ENCODE peak calls at places on chromosomes 7 and 10, in ten cellular contexts. E is cardiac muscle cell, Y is fibroblast of pulmonary artery, G is AG04450, N is ovary, K is AG09319, M is Peyer's patch, L is endothelial cell, J is Panc1, Z is dorsolateral prefrontal cortex. U is an unnamed sample.

GRCh38 chr7:76224695-76225094 is 23.0 kb downstream of the SRRM3 start:
- DNase-seq in E (no peak), Y (no peak), G (no peak), N (no peak), K (no peak), M (no peak), L (no peak), J (no peak), Z (no peak), U (no peak)

GRCh38 chr10:29344073-29344820 is 55.4 kb downstream of the LYZL1 start:
- DNase-seq in E (peak), Y (peak), G (no peak), N (no peak), K (peak), M (no peak), L (no peak), J (no peak), Z (no peak), U (no peak)

GRCh38 chr7:112081778-112082177 is 124.4 kb downstream of the DOCK4 start:
- DNase-seq in E (no peak), Y (no peak), G (no peak), N (no peak), K (no peak), M (no peak), L (no peak), J (no peak), Z (no peak), U (no peak)

GRCh38 chr10:36492590-36493510 is 632.5 kb upstream of the ANKRD30A start:
- DNase-seq in E (peak), Y (peak), G (no peak), N (no peak), K (no peak), M (no peak), L (no peak), J (no peak), Z (no peak), U (no peak)

GRCh38 chr10:63504145-63504881 is 16.9 kb upstream of the REEP3 start:
- DNase-seq in E (no peak), Y (no peak), G (no peak), N (no peak), K (no peak), M (no peak), L (no peak), J (no peak), Z (no peak), U (no peak)

GRCh38 chr7:26397786-26398435 is 106.2 kb downstream of the SNX10 start:
- DNase-seq in E (no peak), Y (peak), G (no peak), N (peak), K (no peak), M (peak), L (peak), J (no peak), Z (no peak), U (no peak)

GRCh38 chr7:131605280-131605878 is 49.0 kb upstream of the PODXL start:
- DNase-seq in E (peak), Y (no peak), G (no peak), N (no peak), K (no peak), M (no peak), L (no peak), J (no peak), Z (no peak), U (no peak)

GRCh38 chr10:317219-317868 is 182.1 kb downstream of the ZMYND11 start:
- DNase-seq in E (peak), Y (peak), G (peak), N (no peak), K (peak), M (no peak), L (no peak), J (no peak), Z (no peak), U (no peak)

GRCh38 chr10:96896884-96897589 is 64.9 kb downstream of the LCOR start:
- DNase-seq in E (no peak), Y (no peak), G (no peak), N (no peak), K (no peak), M (no peak), L (no peak), J (no peak), Z (no peak), U (no peak)

GRCh38 chr7:91940171-91940570 is 491 bp upstream of the AKAP9 start:
- DNase-seq in E (peak), Y (peak), G (no peak), N (peak), K (no peak), M (peak), L (peak), J (no peak), Z (no peak), U (no peak)

GRCh38 chr7:6008668-6009611 is at the start of the genes AIMP2 and PMS2:
- DNase-seq in E (peak), Y (peak), G (peak), N (peak), K (peak), M (peak), L (peak), J (peak), Z (peak), U (peak)

GRCh38 chr7:157136372-157136771 is 2.4 kb upstream of the UBE3C start:
- DNase-seq in E (peak), Y (peak), G (peak), N (no peak), K (peak), M (no peak), L (no peak), J (no peak), Z (no peak), U (peak)
- TF ChIP-seq CTCF in E (peak), Y (peak), G (peak), N (no peak), K (peak), M (no peak), L (no peak), J (no peak), Z (no peak), U (peak)

GRCh38 chr7:133560900-133561299 is 308.0 kb downstream of the EXOC4 start:
- DNase-seq in E (no peak), Y (no peak), G (no peak), N (no peak), K (no peak), M (no peak), L (no peak), J (no peak), Z (no peak), U (no peak)

GRCh38 chr7:133561361-133561760 is 308.5 kb downstream of the EXOC4 start:
- DNase-seq in E (no peak), Y (no peak), G (no peak), N (no peak), K (no peak), M (no peak), L (no peak), J (no peak), Z (no peak), U (no peak)

GRCh38 chr7:133563196-133563707 is 310.4 kb downstream of the EXOC4 start:
- DNase-seq in E (no peak), Y (no peak), G (no peak), N (no peak), K (no peak), M (no peak), L (no peak), J (no peak), Z (no peak), U (no peak)

GRCh38 chr7:133562617-133563016 is 309.7 kb downstream of the EXOC4 start:
- DNase-seq in E (no peak), Y (no peak), G (no peak), N (no peak), K (peak), M (no peak), L (no peak), J (no peak), Z (no peak), U (no peak)

GRCh38 chr7:133564484-133564883 is 311.6 kb downstream of the EXOC4 start:
- DNase-seq in E (no peak), Y (no peak), G (no peak), N (no peak), K (no peak), M (no peak), L (no peak), J (no peak), Z (no peak), U (no peak)
- TF ChIP-seq CTCF in E (peak), Y (peak), G (no peak), N (no peak), K (no peak), M (no peak), L (peak), J (peak), Z (no peak), U (no peak)

DNA sequence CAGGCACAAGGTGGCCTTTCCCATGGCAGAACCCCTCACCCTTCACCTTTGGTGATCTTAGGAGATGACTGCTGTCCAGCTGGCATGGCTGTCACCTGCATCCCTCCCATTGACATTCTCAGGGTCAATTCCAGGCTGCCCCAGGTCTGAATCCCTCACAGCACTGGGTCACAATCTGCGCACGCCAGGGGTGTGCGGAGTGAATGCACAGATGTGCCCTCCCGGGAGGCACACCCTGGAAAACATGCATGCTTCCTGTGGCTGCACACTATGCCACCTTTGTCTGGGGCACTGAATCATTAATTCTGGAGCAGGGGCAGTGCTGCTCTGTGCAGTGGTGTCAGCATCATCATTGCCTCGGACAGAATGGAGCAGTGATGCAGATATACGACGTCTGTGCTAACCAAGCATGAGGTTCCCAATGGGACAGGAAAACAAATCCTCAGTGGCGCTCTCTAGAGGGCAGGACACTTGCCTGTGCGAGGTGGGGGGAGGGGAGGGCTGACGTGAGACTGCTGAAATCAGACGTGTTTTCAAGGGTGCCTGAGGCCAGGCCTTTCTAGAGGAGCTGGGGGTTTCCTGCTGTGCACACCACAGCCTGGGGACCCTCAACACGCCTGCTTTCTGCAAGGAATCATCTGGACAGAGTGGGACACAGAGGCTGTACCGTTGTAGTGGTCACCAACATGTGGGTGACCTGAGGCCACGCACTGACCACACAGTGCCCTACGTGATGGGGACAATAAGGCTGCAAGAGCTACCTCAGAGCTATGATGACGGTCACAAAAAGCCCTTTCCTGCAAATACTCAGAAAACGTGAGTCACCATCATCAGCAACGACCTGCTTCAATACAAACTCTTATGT is 77.9 kb downstream of the HIPK2 start:
- DNase-seq in E (no peak), Y (no peak), G (no peak), N (no peak), K (no peak), M (peak), L (no peak), J (no peak), Z (no peak), U (no peak)
- TF ChIP-seq CTCF in E (peak), Y (no peak), G (no peak), N (no peak), K (no peak), M (no peak), L (no peak), J (no peak), Z (no peak), U (no peak)

GRCh38 chr10:103474077-103474476 is 5.0 kb downstream of the CALHM3 start:
- DNase-seq in E (no peak), Y (no peak), G (no peak), N (no peak), K (no peak), M (no peak), L (no peak), J (no peak), Z (no peak), U (no peak)

GRCh38 chr10:103475437-103475836 is 3.6 kb downstream of the CALHM3 start:
- DNase-seq in E (no peak), Y (no peak), G (no peak), N (no peak), K (no peak), M (no peak), L (no peak), J (no peak), Z (no peak), U (no peak)

GRCh38 chr10:103478671-103479070 is 369 bp downstream of the CALHM3 start:
- DNase-seq in E (no peak), Y (no peak), G (no peak), N (no peak), K (no peak), M (no peak), L (no peak), J (no peak), Z (no peak), U (no peak)

GRCh38 chr10:103479135-103479534 is at the start of gene CALHM3:
- DNase-seq in E (no peak), Y (no peak), G (no peak), N (no peak), K (no peak), M (no peak), L (no peak), J (no peak), Z (no peak), U (no peak)

GRCh38 chr10:103476046-103476768 is 2.8 kb downstream of the CALHM3 start:
- DNase-seq in E (peak), Y (peak), G (no peak), N (no peak), K (no peak), M (no peak), L (peak), J (no peak), Z (no peak), U (no peak)
- TF ChIP-seq CTCF in E (peak), Y (peak), G (peak), N (no peak), K (peak), M (peak), L (no peak), J (no peak), Z (no peak), U (peak)

U was measured in HFF-Myc.